ENCODE peak calls at places on chromosomes 11 and 22, in ten cellular contexts. M, D, P, N, O, I, B, C, Z and E are unnamed samples.

GRCh38 chr22:45009881-45010531 is at the start of gene PHF21B:
- DNase-seq in N (peak), M (no peak), P (peak), Z (peak), O (peak), B (peak), C (peak), D (peak), I (no peak), E (peak)

GRCh38 chr11:58059011-58059358 is 28.2 kb downstream of the OR6Q1 start:
- DNase-seq in Z (no peak), M (no peak), N (no peak), O (no peak), C (peak), P (no peak), D (peak), B (peak), I (no peak), E (no peak)

GRCh38 chr22:19968450-19968891 is 26.9 kb upstream of the TXNRD2 start:
- DNase-seq in M (no peak), N (no peak), I (no peak), Z (no peak), P (no peak), O (no peak), B (no peak), C (no peak), D (no peak), E (no peak)

GRCh38 chr11:44939673-44940072 is 11.0 kb downstream of the TP53I11 start:
- DNase-seq in Z (peak), B (no peak), I (no peak), C (no peak), P (no peak), D (no peak), O (peak), N (peak), M (no peak), E (peak)

GRCh38 chr22:23793326-23793725 is 6.6 kb downstream of the SMARCB1 start:
- DNase-seq in M (no peak), P (no peak), O (no peak), N (no peak), C (no peak), I (no peak), D (no peak), B (no peak), Z (no peak), E (no peak)

GRCh38 chr22:24772493-24773220 is 1.9 kb downstream of the PIWIL3 start:
- DNase-seq in D (peak), O (peak), Z (no peak), P (no peak), I (no peak), C (peak), B (peak), M (peak), N (peak), E (peak)

GRCh38 chr22:37126383-37126782 is 16.9 kb upstream of the TMPRSS6 start:
- DNase-seq in C (no peak), B (no peak), P (no peak), D (no peak), O (no peak), I (no peak), N (no peak), M (no peak), Z (no peak), E (peak)

GRCh38 chr11:103652013-103652412 is 384.4 kb upstream of the DDI1 start:
- DNase-seq in O (no peak), P (no peak), M (no peak), I (no peak), Z (no peak), N (no peak), D (peak), C (peak), B (peak), E (no peak)

GRCh38 chr11:3044004-3044403 is 13.2 kb downstream of the CARS1 start:
- DNase-seq in D (peak), M (no peak), P (no peak), I (no peak), N (no peak), C (no peak), B (peak), O (no peak), Z (no peak), E (no peak)

GRCh38 chr11:111476366-111476765 is 35.8 kb downstream of the BTG4 start:
- DNase-seq in N (no peak), Z (no peak), M (no peak), C (no peak), P (no peak), B (no peak), D (peak), I (no peak), O (no peak), E (no peak)

GRCh38 chr11:69337211-69337721 is 43.3 kb downstream of the MYEOV start:
- DNase-seq in N (no peak), B (peak), D (peak), O (no peak), P (peak), I (no peak), C (no peak), M (no peak), Z (no peak), E (no peak)

GRCh38 chr11:57069942-57070341 is 81.2 kb downstream of the OR5AK2 start:
- DNase-seq in M (no peak), N (no peak), B (peak), O (no peak), P (no peak), Z (no peak), I (no peak), C (no peak), D (no peak), E (no peak)

GRCh38 chr11:127994736-127995135 is 592.6 kb downstream of the ETS1 start:
- DNase-seq in Z (no peak), P (no peak), C (no peak), M (no peak), I (no peak), B (peak), N (no peak), D (peak), O (no peak), E (no peak)

GRCh38 chr11:58000699-58001098 is 23.0 kb upstream of the OR9Q1 start:
- DNase-seq in O (no peak), N (no peak), D (no peak), Z (no peak), I (no peak), M (no peak), B (no peak), P (no peak), C (no peak), E (no peak)

GRCh38 chr11:13761712-13762111 is 93.2 kb downstream of the FAR1 start:
- DNase-seq in P (no peak), N (no peak), C (no peak), B (peak), O (no peak), M (no peak), D (peak), I (no peak), Z (no peak), E (no peak)

GRCh38 chr11:126662055-126662790 is 306.7 kb downstream of the ST3GAL4 start:
- DNase-seq in P (no peak), M (no peak), Z (no peak), B (no peak), D (peak), N (no peak), C (no peak), O (no peak), I (no peak), E (no peak)

GRCh38 chr22:21564411-21564810 is 3.1 kb upstream of the UBE2L3 start:
- DNase-seq in C (no peak), N (no peak), B (no peak), M (no peak), Z (no peak), P (no peak), I (no peak), O (no peak), D (no peak), E (no peak)

GRCh38 chr11:93767018-93767417 is 17.1 kb upstream of the MED17 start:
- DNase-seq in O (no peak), C (no peak), P (no peak), D (peak), M (no peak), N (no peak), B (no peak), Z (no peak), I (no peak), E (no peak)